ENCODE peak calls at places on chromosomes 4 and X, in nine cellular contexts. E is GM20000; G is tibial artery; W is HTR-8/SVneo; I is adrenal gland; O is A549; R is CD4-positive, alpha-beta T cell; D is fibroblast of the aortic adventitia; M is activated CD4-positive, alpha-beta T cell treated with anti-CD3 and anti-CD28 coated beads, Interleukin-2, amount 10 ng/mL, durations not matched to agents 7 days and 5 days. F is an unnamed sample.
A peak's percentile ranks its signal among the peaks of the same experiment; 100 is the strongest.

GRCh38 chrX:18994713-18995112 is 10.8 kb upstream of the PHKA2 start:
- DNase-seq in R (no peak), M (no peak), D (peak; percentile 84), G (no peak), E (no peak), O (peak; percentile 70), W (no peak), I (no peak), F (no peak)

GRCh38 chrX:42732506-42732905 is 45.5 kb downstream of the PPP1R2C start:
- DNase-seq in G (no peak), R (no peak), E (no peak), O (no peak), W (no peak), M (no peak), I (peak; percentile 40), D (peak; percentile 79), F (no peak)

GRCh38 chr4:158996669-158997074 is 106.2 kb upstream of the RAPGEF2 start:
- DNase-seq in I (peak; percentile 63), G (no peak), M (no peak), W (peak; percentile 75), E (no peak), D (peak; percentile 96), O (peak; percentile 87), R (no peak), F (peak; percentile 41)

GRCh38 chrX:46576458-46576857 is 2.9 kb downstream of the CHST7 start:
- DNase-seq in G (peak; percentile 64), I (peak; percentile 18), E (no peak), R (no peak), M (no peak), D (no peak), W (no peak), O (no peak), F (no peak)

GRCh38 chr4:6658635-6659075 is 18.2 kb downstream of the MRFAP1 start:
- DNase-seq in O (no peak), M (peak; percentile 21), D (no peak), I (peak; percentile 46), E (peak; percentile 66), W (no peak), R (peak; percentile 38), G (no peak), F (no peak)

GRCh38 chrX:150548684-150549083 is 19.7 kb upstream of the MTM1 start:
- DNase-seq in R (no peak), M (no peak), D (peak; percentile 22), W (no peak), I (peak; percentile 37), O (no peak), G (no peak), E (no peak), F (peak; percentile 8)

GRCh38 chr4:84952004-84952403 is 14.5 kb downstream of the WDFY3 start:
- DNase-seq in W (peak; percentile 5), I (peak; percentile 29), M (no peak), O (peak; percentile 66), E (no peak), D (peak; percentile 63), R (no peak), G (no peak), F (peak; percentile 26)

GRCh38 chrX:146259207-146259606 is 441.6 kb downstream of the SLITRK2 start:
- DNase-seq in O (no peak), W (no peak), R (no peak), D (no peak), E (no peak), I (no peak), M (no peak), G (no peak), F (no peak)

GRCh38 chr4:8919651-8920288 is 48.1 kb upstream of the HMX1 start:
- DNase-seq in E (no peak), I (no peak), R (no peak), D (no peak), O (no peak), G (peak; percentile 48), W (no peak), M (no peak), F (no peak)

GRCh38 chrX:24646745-24647182 is 383 bp downstream of the PCYT1B start:
- DNase-seq in R (no peak), G (no peak), D (peak; percentile 5), E (no peak), M (peak; percentile 5), W (no peak), I (no peak), O (no peak), F (no peak)

GRCh38 chr4:98939892-98940298 is 11.0 kb upstream of the EIF4E start:
- DNase-seq in I (no peak), O (peak; percentile 56), W (peak; percentile 26), G (no peak), M (peak; percentile 6), E (no peak), R (no peak), D (peak; percentile 88), F (peak; percentile 61)

GRCh38 chrX:123217728-123218127 is 33.6 kb downstream of the GRIA3 start:
- DNase-seq in I (no peak), D (no peak), E (no peak), W (no peak), G (no peak), M (no peak), R (no peak), O (no peak), F (no peak)

GRCh38 chrX:42825201-42825600 is 47.2 kb upstream of the PPP1R2C start:
- DNase-seq in G (no peak), E (no peak), M (no peak), W (no peak), O (no peak), I (no peak), R (no peak), D (no peak), F (no peak)

GRCh38 chr4:136036744-136037143 is 1495.5 kb downstream of the PCDH18 start:
- DNase-seq in G (no peak), I (no peak), E (no peak), R (no peak), D (no peak), M (no peak), O (peak; percentile 49), W (peak; percentile 46), F (no peak)

GRCh38 chr4:181860157-181860556 is 383.0 kb upstream of the TENM3 start:
- DNase-seq in I (no peak), G (no peak), M (no peak), O (no peak), W (no peak), R (no peak), D (peak; percentile 86), E (no peak), F (no peak)